ENCODE peak calls at places on chromosomes 2 and 18, in six cellular contexts. One of them, this sample, is unnamed.

GRCh38 chr2:222753251-222753824 is 81.9 kb downstream of the MOGAT1 start:
- DNase-seq in naive thymus-derived CD4-positive, alpha-beta T cell: no peak
- DNase-seq in nucleus accumbens: no peak
- DNase-seq in thyroid gland: no peak
- DNase-seq in upper lobe of right lung: no peak
- DNase-seq in stimulated activated CD4-positive, alpha-beta T cell treated with anti-CD3 and anti-CD28 coated beads, Interleukin-1b, Interleukin-23, amount 100 ng/mL, for 48 hours: no peak
- DNase-seq in this sample: no peak

GRCh38 chr2:77087987-77088414 is 434.2 kb downstream of the LRRTM4 start:
- DNase-seq in upper lobe of right lung: no peak
- DNase-seq in stimulated activated CD4-positive, alpha-beta T cell treated with anti-CD3 and anti-CD28 coated beads, Interleukin-1b, Interleukin-23, amount 100 ng/mL, for 48 hours: no peak
- DNase-seq in nucleus accumbens: no peak
- DNase-seq in thyroid gland: no peak
- DNase-seq in naive thymus-derived CD4-positive, alpha-beta T cell: no peak
- DNase-seq in this sample: no peak

GRCh38 chr2:145006957-145007672 is 487.2 kb upstream of the ZEB2 start:
- DNase-seq in upper lobe of right lung: no peak
- DNase-seq in thyroid gland: peak
- DNase-seq in stimulated activated CD4-positive, alpha-beta T cell treated with anti-CD3 and anti-CD28 coated beads, Interleukin-1b, Interleukin-23, amount 100 ng/mL, for 48 hours: no peak
- DNase-seq in naive thymus-derived CD4-positive, alpha-beta T cell: no peak
- DNase-seq in nucleus accumbens: no peak
- DNase-seq in this sample: no peak

GRCh38 chr18:61901334-61901986 is 8.7 kb upstream of the RNF152 start:
- DNase-seq in upper lobe of right lung: no peak
- DNase-seq in nucleus accumbens: no peak
- DNase-seq in naive thymus-derived CD4-positive, alpha-beta T cell: peak
- DNase-seq in stimulated activated CD4-positive, alpha-beta T cell treated with anti-CD3 and anti-CD28 coated beads, Interleukin-1b, Interleukin-23, amount 100 ng/mL, for 48 hours: peak
- DNase-seq in thyroid gland: peak
- DNase-seq in this sample: no peak

GRCh38 chr2:55796121-55796520 is 102.5 kb upstream of the PNPT1 start:
- DNase-seq in naive thymus-derived CD4-positive, alpha-beta T cell: no peak
- DNase-seq in nucleus accumbens: no peak
- DNase-seq in thyroid gland: no peak
- DNase-seq in upper lobe of right lung: no peak
- DNase-seq in stimulated activated CD4-positive, alpha-beta T cell treated with anti-CD3 and anti-CD28 coated beads, Interleukin-1b, Interleukin-23, amount 100 ng/mL, for 48 hours: no peak
- DNase-seq in this sample: no peak

GRCh38 chr2:86703704-86704370 is 16.3 kb upstream of the RMND5A start:
- DNase-seq in thyroid gland: no peak
- DNase-seq in stimulated activated CD4-positive, alpha-beta T cell treated with anti-CD3 and anti-CD28 coated beads, Interleukin-1b, Interleukin-23, amount 100 ng/mL, for 48 hours: no peak
- DNase-seq in upper lobe of right lung: no peak
- DNase-seq in naive thymus-derived CD4-positive, alpha-beta T cell: no peak
- DNase-seq in nucleus accumbens: no peak
- DNase-seq in this sample: peak

GRCh38 chr2:11899264-11899818 is 152.9 kb downstream of the LPIN1 start:
- DNase-seq in stimulated activated CD4-positive, alpha-beta T cell treated with anti-CD3 and anti-CD28 coated beads, Interleukin-1b, Interleukin-23, amount 100 ng/mL, for 48 hours: no peak
- DNase-seq in nucleus accumbens: no peak
- DNase-seq in upper lobe of right lung: no peak
- DNase-seq in thyroid gland: no peak
- DNase-seq in naive thymus-derived CD4-positive, alpha-beta T cell: no peak
- DNase-seq in this sample: no peak

GRCh38 chr2:241443486-241444223 is 64.7 kb downstream of the STK25 start:
- DNase-seq in nucleus accumbens: no peak
- DNase-seq in thyroid gland: peak
- DNase-seq in naive thymus-derived CD4-positive, alpha-beta T cell: peak
- DNase-seq in upper lobe of right lung: no peak
- DNase-seq in stimulated activated CD4-positive, alpha-beta T cell treated with anti-CD3 and anti-CD28 coated beads, Interleukin-1b, Interleukin-23, amount 100 ng/mL, for 48 hours: peak
- DNase-seq in this sample: no peak

GRCh38 chr18:5107990-5108389 is 89.1 kb downstream of the AKAIN1 start:
- DNase-seq in thyroid gland: no peak
- DNase-seq in naive thymus-derived CD4-positive, alpha-beta T cell: no peak
- DNase-seq in upper lobe of right lung: no peak
- DNase-seq in nucleus accumbens: no peak
- DNase-seq in stimulated activated CD4-positive, alpha-beta T cell treated with anti-CD3 and anti-CD28 coated beads, Interleukin-1b, Interleukin-23, amount 100 ng/mL, for 48 hours: no peak
- DNase-seq in this sample: no peak

GRCh38 chr2:8475349-8476045 is 206.4 kb upstream of the ID2 start:
- DNase-seq in upper lobe of right lung: no peak
- DNase-seq in nucleus accumbens: no peak
- DNase-seq in naive thymus-derived CD4-positive, alpha-beta T cell: no peak
- DNase-seq in stimulated activated CD4-positive, alpha-beta T cell treated with anti-CD3 and anti-CD28 coated beads, Interleukin-1b, Interleukin-23, amount 100 ng/mL, for 48 hours: peak
- DNase-seq in thyroid gland: no peak
- DNase-seq in this sample: no peak

GRCh38 chr2:168025487-168026203 is 221.8 kb downstream of the STK39 start:
- DNase-seq in upper lobe of right lung: no peak
- DNase-seq in stimulated activated CD4-positive, alpha-beta T cell treated with anti-CD3 and anti-CD28 coated beads, Interleukin-1b, Interleukin-23, amount 100 ng/mL, for 48 hours: no peak
- DNase-seq in thyroid gland: no peak
- DNase-seq in naive thymus-derived CD4-positive, alpha-beta T cell: no peak
- DNase-seq in nucleus accumbens: no peak
- DNase-seq in this sample: no peak

GRCh38 chr2:112691761-112692370 is 29.0 kb upstream of the NT5DC4 start:
- DNase-seq in thyroid gland: no peak
- DNase-seq in stimulated activated CD4-positive, alpha-beta T cell treated with anti-CD3 and anti-CD28 coated beads, Interleukin-1b, Interleukin-23, amount 100 ng/mL, for 48 hours: peak
- DNase-seq in nucleus accumbens: no peak
- DNase-seq in naive thymus-derived CD4-positive, alpha-beta T cell: no peak
- DNase-seq in upper lobe of right lung: no peak
- DNase-seq in this sample: no peak

GRCh38 chr2:118251427-118251826 is 163.2 kb downstream of the INSIG2 start:
- DNase-seq in naive thymus-derived CD4-positive, alpha-beta T cell: no peak
- DNase-seq in thyroid gland: no peak
- DNase-seq in nucleus accumbens: no peak
- DNase-seq in upper lobe of right lung: no peak
- DNase-seq in stimulated activated CD4-positive, alpha-beta T cell treated with anti-CD3 and anti-CD28 coated beads, Interleukin-1b, Interleukin-23, amount 100 ng/mL, for 48 hours: no peak
- DNase-seq in this sample: no peak